ENCODE peak calls at places on chromosomes 6 and 20, in five cellular contexts. One of them, this sample, is unnamed.

GRCh38 chr6:11761744-11762620 is 16.6 kb downstream of the ADTRP start:
- DNase-seq in lung: no peak
- DNase-seq in uterus: no peak
- DNase-seq in aorta: no peak
- DNase-seq in effector memory CD4-positive, alpha-beta T cell: no peak
- DNase-seq in this sample: no peak

GRCh38 chr20:43040427-43040826 is 149.3 kb downstream of the PTPRT start:
- DNase-seq in lung: no peak
- DNase-seq in uterus: no peak
- DNase-seq in aorta: no peak
- DNase-seq in effector memory CD4-positive, alpha-beta T cell: no peak
- DNase-seq in this sample: no peak

GRCh38 chr6:45710304-45710821 is 305.3 kb downstream of the CLIC5 start:
- DNase-seq in lung: no peak
- DNase-seq in uterus: no peak
- DNase-seq in aorta: no peak
- DNase-seq in effector memory CD4-positive, alpha-beta T cell: no peak
- DNase-seq in this sample: no peak

GRCh38 chr6:38493929-38494547 is 145.7 kb downstream of the BTBD9 start:
- DNase-seq in lung: peak; percentile 76
- DNase-seq in uterus: peak; percentile 81
- DNase-seq in aorta: peak; percentile 67
- DNase-seq in effector memory CD4-positive, alpha-beta T cell: peak; percentile 35
- DNase-seq in this sample: no peak

GRCh38 chr6:51753635-51754034 is 333.8 kb downstream of the PKHD1 start:
- DNase-seq in lung: no peak
- DNase-seq in uterus: no peak
- DNase-seq in aorta: no peak
- DNase-seq in effector memory CD4-positive, alpha-beta T cell: no peak
- DNase-seq in this sample: no peak

GRCh38 chr6:76992553-76992952 is 470.7 kb downstream of the HTR1B start:
- DNase-seq in lung: no peak
- DNase-seq in uterus: no peak
- DNase-seq in aorta: no peak
- DNase-seq in effector memory CD4-positive, alpha-beta T cell: no peak
- DNase-seq in this sample: no peak

GRCh38 chr6:117605169-117605826 is 3.0 kb upstream of the GOPC start:
- DNase-seq in lung: no peak
- DNase-seq in uterus: peak; percentile 29
- DNase-seq in aorta: peak; percentile 32
- DNase-seq in effector memory CD4-positive, alpha-beta T cell: no peak
- DNase-seq in this sample: no peak

GRCh38 chr20:63395723-63396122 is 34.6 kb upstream of the CHRNA4 start:
- DNase-seq in lung: no peak
- DNase-seq in uterus: no peak
- DNase-seq in aorta: no peak
- DNase-seq in effector memory CD4-positive, alpha-beta T cell: no peak
- DNase-seq in this sample: peak; percentile 86

GRCh38 chr6:45076217-45076616 is 251.9 kb upstream of the RUNX2 start:
- DNase-seq in lung: no peak
- DNase-seq in uterus: no peak
- DNase-seq in aorta: no peak
- DNase-seq in effector memory CD4-positive, alpha-beta T cell: no peak
- DNase-seq in this sample: no peak

GRCh38 chr6:39269971-39270370 is 40.7 kb upstream of the KCNK5 start:
- DNase-seq in lung: no peak
- DNase-seq in uterus: no peak
- DNase-seq in aorta: no peak
- DNase-seq in effector memory CD4-positive, alpha-beta T cell: no peak
- DNase-seq in this sample: no peak

GRCh38 chr6:49913656-49914055 is 47.3 kb upstream of the CRISP1 start:
- DNase-seq in lung: no peak
- DNase-seq in uterus: no peak
- DNase-seq in aorta: no peak
- DNase-seq in effector memory CD4-positive, alpha-beta T cell: no peak
- DNase-seq in this sample: no peak

GRCh38 chr6:3868544-3868943 is 19.4 kb downstream of the FAM50B start:
- DNase-seq in lung: no peak
- DNase-seq in uterus: no peak
- DNase-seq in aorta: no peak
- DNase-seq in effector memory CD4-positive, alpha-beta T cell: no peak
- DNase-seq in this sample: no peak

GRCh38 chr20:19143890-19144289 is 68.6 kb upstream of the SLC24A3 start:
- DNase-seq in lung: no peak
- DNase-seq in uterus: no peak
- DNase-seq in aorta: no peak
- DNase-seq in effector memory CD4-positive, alpha-beta T cell: no peak
- DNase-seq in this sample: no peak

GRCh38 chr6:10736721-10737120 is 10.9 kb upstream of the TMEM14B start:
- DNase-seq in lung: no peak
- DNase-seq in uterus: no peak
- DNase-seq in aorta: no peak
- DNase-seq in effector memory CD4-positive, alpha-beta T cell: no peak
- DNase-seq in this sample: no peak

GRCh38 chr6:127182501-127182900 is 64.0 kb downstream of the RSPO3 start:
- DNase-seq in lung: no peak
- DNase-seq in uterus: no peak
- DNase-seq in aorta: no peak
- DNase-seq in effector memory CD4-positive, alpha-beta T cell: no peak
- DNase-seq in this sample: no peak

GRCh38 chr20:59813948-59814834 is 119.2 kb downstream of the SYCP2 start:
- DNase-seq in lung: peak; percentile 24
- DNase-seq in uterus: no peak
- DNase-seq in aorta: no peak
- DNase-seq in effector memory CD4-positive, alpha-beta T cell: no peak
- DNase-seq in this sample: peak; percentile 75

GRCh38 chr6:52388790-52389189 is 26.8 kb downstream of the PAQR8 start:
- DNase-seq in lung: no peak
- DNase-seq in uterus: no peak
- DNase-seq in aorta: no peak
- DNase-seq in effector memory CD4-positive, alpha-beta T cell: no peak
- DNase-seq in this sample: no peak

GRCh38 chr6:79421707-79422484 is 115.3 kb downstream of the LCA5 start:
- DNase-seq in lung: no peak
- DNase-seq in uterus: no peak
- DNase-seq in aorta: no peak
- DNase-seq in effector memory CD4-positive, alpha-beta T cell: no peak
- DNase-seq in this sample: no peak

GRCh38 chr20:4972506-4973251 is 28.6 kb downstream of the SLC23A2 start:
- DNase-seq in lung: no peak
- DNase-seq in uterus: no peak
- DNase-seq in aorta: no peak
- DNase-seq in effector memory CD4-positive, alpha-beta T cell: no peak
- DNase-seq in this sample: no peak

GRCh38 chr6:137202078-137202477 is 17.1 kb downstream of the IFNGR1 start:
- DNase-seq in lung: no peak
- DNase-seq in uterus: no peak
- DNase-seq in aorta: no peak
- DNase-seq in effector memory CD4-positive, alpha-beta T cell: no peak
- DNase-seq in this sample: no peak

GRCh38 chr6:97052152-97052787 is 127.7 kb downstream of the KLHL32 start:
- DNase-seq in lung: no peak
- DNase-seq in uterus: no peak
- DNase-seq in aorta: no peak
- DNase-seq in effector memory CD4-positive, alpha-beta T cell: no peak
- DNase-seq in this sample: no peak
- H3K27ac ChIP-seq in lung: no peak overlapping the region
- H3K27ac ChIP-seq in uterus: no peak overlapping the region
- H3K27ac ChIP-seq in aorta: no peak overlapping the region
- H3K27ac ChIP-seq in effector memory CD4-positive, alpha-beta T cell: no peak overlapping the region
- H3K27ac ChIP-seq in this sample: no peak overlapping the region

DNA sequence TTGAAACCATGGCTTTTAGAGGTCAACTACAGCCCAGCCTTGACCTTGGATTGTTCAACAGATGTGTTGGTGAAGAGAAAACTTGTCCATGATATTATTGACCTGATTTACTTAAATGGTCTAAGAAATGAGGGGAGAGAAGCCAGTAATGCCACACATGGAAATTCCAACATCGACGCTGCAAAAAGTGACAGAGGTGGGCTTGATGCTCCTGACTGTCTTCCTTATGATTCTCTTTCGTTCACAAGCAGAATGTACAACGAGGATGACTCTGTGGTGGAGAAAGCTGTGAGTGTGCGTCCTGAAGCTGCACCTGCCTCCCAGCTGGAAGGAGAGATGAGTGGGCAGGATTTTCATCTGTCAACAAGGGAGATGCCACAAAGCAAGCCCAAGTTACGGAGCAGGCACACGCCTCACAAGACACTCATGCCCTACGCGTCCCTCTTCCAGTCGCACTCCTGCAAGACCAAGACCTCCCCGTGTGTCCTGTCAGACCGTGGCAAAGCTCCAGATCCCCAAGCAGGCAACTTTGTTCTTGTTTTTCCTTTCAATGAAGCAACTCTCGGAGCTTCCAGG is 16.2 kb downstream of the TTLL2 start:
- DNase-seq in lung: no peak
- DNase-seq in uterus: no peak
- DNase-seq in aorta: no peak
- DNase-seq in effector memory CD4-positive, alpha-beta T cell: no peak
- DNase-seq in this sample: no peak
- H3K4me1 ChIP-seq in lung: no peaks in the 10 kb centered on the region
- H3K4me1 ChIP-seq in uterus: no peaks in the 10 kb centered on the region
- H3K4me1 ChIP-seq in aorta: no peaks in the 10 kb centered on the region
- H3K4me1 ChIP-seq in effector memory CD4-positive, alpha-beta T cell: no peaks in the 10 kb centered on the region
- H3K4me1 ChIP-seq in this sample: no peaks in the 10 kb centered on the region

GRCh38 chr6:105178636-105179035 is 1.2 kb downstream of the POPDC3 start:
- DNase-seq in lung: no peak
- DNase-seq in uterus: no peak
- DNase-seq in aorta: no peak
- DNase-seq in effector memory CD4-positive, alpha-beta T cell: no peak
- DNase-seq in this sample: no peak
- H3K27me3 ChIP-seq in lung: no peaks in the 10 kb centered on the region
- H3K27me3 ChIP-seq in uterus: no peaks in the 10 kb centered on the region
- H3K27me3 ChIP-seq in aorta: no peaks in the 10 kb centered on the region
- H3K27me3 ChIP-seq in effector memory CD4-positive, alpha-beta T cell: peaks cover 4% of the 10 kb centered on the region
- H3K27me3 ChIP-seq in this sample: no peaks in the 10 kb centered on the region

GRCh38 chr6:143867236-143867635 is 3.0 kb downstream of the ZC2HC1B start:
- DNase-seq in lung: no peak
- DNase-seq in uterus: no peak
- DNase-seq in aorta: no peak
- DNase-seq in effector memory CD4-positive, alpha-beta T cell: no peak
- DNase-seq in this sample: no peak
- H3K27ac ChIP-seq in lung: no peak overlapping the region
- H3K27ac ChIP-seq in uterus: no peak overlapping the region
- H3K27ac ChIP-seq in aorta: no peak overlapping the region
- H3K27ac ChIP-seq in effector memory CD4-positive, alpha-beta T cell: no peak overlapping the region
- H3K27ac ChIP-seq in this sample: no peak overlapping the region

DNA sequence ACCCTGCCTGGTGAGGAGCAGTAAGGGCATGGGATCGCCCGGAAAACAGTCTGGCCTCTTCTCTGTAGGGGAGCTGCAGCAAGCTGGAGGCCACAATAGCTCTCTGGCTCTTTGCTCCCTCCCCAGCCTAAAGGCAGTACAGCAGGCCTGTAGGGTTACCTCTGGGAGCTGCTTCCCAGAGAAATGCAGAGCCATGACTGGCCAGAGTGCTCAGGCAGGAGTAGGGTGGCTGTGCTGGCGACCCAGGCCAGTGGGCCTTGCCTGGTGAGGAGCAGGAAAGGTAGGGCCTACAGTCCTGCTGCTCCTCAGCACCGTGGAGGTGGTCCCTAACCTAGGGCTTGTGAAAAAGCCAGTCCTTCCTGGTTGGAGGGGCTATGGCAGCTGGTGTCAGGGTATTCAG is 129.9 kb upstream of the CHD6 start:
- DNase-seq in lung: no peak
- DNase-seq in uterus: no peak
- DNase-seq in aorta: no peak
- DNase-seq in effector memory CD4-positive, alpha-beta T cell: no peak
- DNase-seq in this sample: no peak
- H3K4me1 ChIP-seq in lung: no peaks in the 10 kb centered on the region
- H3K4me1 ChIP-seq in uterus: no peaks in the 10 kb centered on the region
- H3K4me1 ChIP-seq in aorta: no peaks in the 10 kb centered on the region
- H3K4me1 ChIP-seq in effector memory CD4-positive, alpha-beta T cell: no peaks in the 10 kb centered on the region
- H3K4me1 ChIP-seq in this sample: no peaks in the 10 kb centered on the region

GRCh38 chr20:46269372-46269771 is 38.9 kb downstream of the CDH22 start:
- DNase-seq in lung: no peak
- DNase-seq in uterus: no peak
- DNase-seq in aorta: no peak
- DNase-seq in effector memory CD4-positive, alpha-beta T cell: no peak
- DNase-seq in this sample: no peak

GRCh38 chr20:46268131-46268611 is 40.1 kb downstream of the CDH22 start:
- DNase-seq in lung: no peak
- DNase-seq in uterus: no peak
- DNase-seq in aorta: no peak
- DNase-seq in effector memory CD4-positive, alpha-beta T cell: no peak
- DNase-seq in this sample: no peak

GRCh38 chr20:46268662-46269061 is 39.6 kb downstream of the CDH22 start:
- DNase-seq in lung: no peak
- DNase-seq in uterus: no peak
- DNase-seq in aorta: no peak
- DNase-seq in effector memory CD4-positive, alpha-beta T cell: no peak
- DNase-seq in this sample: no peak

GRCh38 chr20:46265539-46265938 is 42.8 kb downstream of the CDH22 start:
- DNase-seq in lung: no peak
- DNase-seq in uterus: no peak
- DNase-seq in aorta: no peak
- DNase-seq in effector memory CD4-positive, alpha-beta T cell: no peak
- DNase-seq in this sample: no peak

GRCh38 chr20:46267108-46267820 is 41.0 kb downstream of the CDH22 start:
- DNase-seq in lung: no peak
- DNase-seq in uterus: no peak
- DNase-seq in aorta: no peak
- DNase-seq in effector memory CD4-positive, alpha-beta T cell: no peak
- DNase-seq in this sample: no peak
- H3K27me3 ChIP-seq in lung: peaks cover 6% of the 10 kb centered on the region
- H3K27me3 ChIP-seq in uterus: no peaks in the 10 kb centered on the region
- H3K27me3 ChIP-seq in aorta: no peaks in the 10 kb centered on the region
- H3K27me3 ChIP-seq in effector memory CD4-positive, alpha-beta T cell: no peaks in the 10 kb centered on the region
- H3K27me3 ChIP-seq in this sample: no peaks in the 10 kb centered on the region